ENCODE peak calls at places on chromosomes 4 and X, in nine cellular contexts. M is HL-60, G is A549, Y is HepG2, H is K562, C is SK-N-SH, A is GM12878, Z is HCT116, D is Panc1. Q is an unnamed sample.

GRCh38 chr4:124712417-124713212 is at the start of gene ANKRD50:
- DNase-seq in Y (peak; percentile 74), Z (peak; percentile 81), M (peak; percentile 67), C (peak; percentile 93), H (peak; percentile 88), G (peak; percentile 90), A (no peak), D (no peak), Q (peak; percentile 92)

GRCh38 chr4:134470544-134470943 is 269.0 kb upstream of the PABPC4L start:
- DNase-seq in C (no peak), Z (no peak), G (no peak), M (peak; percentile 8), A (no peak), D (no peak), Y (peak; percentile 16), H (no peak), Q (peak; percentile 59)

GRCh38 chrX:44874481-44875184 is 1.6 kb downstream of the KDM6A start:
- DNase-seq in G (peak; percentile 50), M (peak; percentile 46), Z (no peak), H (peak; percentile 46), A (no peak), D (no peak), C (peak; percentile 77), Y (no peak), Q (peak; percentile 39)

GRCh38 chrX:49291615-49292337 is 11.7 kb upstream of the GAGE10 start:
- DNase-seq in G (peak; percentile 72), A (no peak), C (peak; percentile 60), D (peak; percentile 28), M (peak; percentile 55), Y (peak; percentile 12), Z (peak; percentile 51), H (peak; percentile 58), Q (peak; percentile 81)

GRCh38 chrX:56783450-56783831 is 54.4 kb downstream of the NBDY start:
- DNase-seq in G (no peak), C (peak; percentile 42), M (peak; percentile 73), Y (no peak), D (no peak), A (peak; percentile 91), Z (no peak), H (no peak), Q (peak; percentile 8)

GRCh38 chr4:61359301-61359700 is 159.2 kb downstream of the ADGRL3 start:
- DNase-seq in C (no peak), D (no peak), H (no peak), M (no peak), G (no peak), Y (no peak), A (no peak), Z (no peak), Q (peak; percentile 48)

GRCh38 chrX:97898798-97899197 is 1015.1 kb downstream of the RPA4 start:
- DNase-seq in G (no peak), Z (no peak), M (no peak), A (no peak), Y (no peak), H (no peak), D (no peak), C (no peak), Q (no peak)

GRCh38 chrX:123859409-123859827 is 435 bp upstream of the XIAP start:
- DNase-seq in A (peak; percentile 21), D (no peak), H (no peak), M (no peak), Y (no peak), C (peak; percentile 36), G (no peak), Z (no peak), Q (peak; percentile 86)

GRCh38 chr4:6267573-6267972 is 2.1 kb upstream of the WFS1 start:
- DNase-seq in M (peak; percentile 39), Z (no peak), A (no peak), G (no peak), D (no peak), H (no peak), Y (peak; percentile 45), C (no peak), Q (no peak)

GRCh38 chrX:23610491-23610890 is 56.8 kb upstream of the PRDX4 start:
- DNase-seq in G (no peak), H (no peak), M (no peak), A (no peak), Y (no peak), C (no peak), Z (no peak), D (no peak), Q (no peak)
- TF ChIP-seq REST in G (no peak), H (no peak), M (no peak), A (no peak), Y (no peak), C (no peak), Z (no peak), D (no peak), Q (no peak)

GRCh38 chrX:131072871-131073571 is 14.9 kb downstream of the ARHGAP36 start:
- DNase-seq in Y (no peak), A (no peak), C (no peak), Z (no peak), G (no peak), M (no peak), D (no peak), H (no peak), Q (peak; percentile 49)

GRCh38 chrX:131067846-131068745 is 9.9 kb downstream of the ARHGAP36 start:
- DNase-seq in M (no peak), G (no peak), D (no peak), Y (no peak), C (peak; percentile 51), Z (no peak), A (no peak), H (no peak), Q (peak; percentile 53)

GRCh38 chrX:131067216-131067615 is 9.1 kb downstream of the ARHGAP36 start:
- DNase-seq in Z (no peak), A (no peak), G (no peak), M (no peak), H (no peak), C (no peak), Y (no peak), D (no peak), Q (peak; percentile 56)

GRCh38 chrX:131066237-131066636 is 8.1 kb downstream of the ARHGAP36 start:
- DNase-seq in H (no peak), D (no peak), Z (no peak), C (no peak), Y (no peak), G (no peak), M (no peak), A (no peak), Q (no peak)

DNA sequence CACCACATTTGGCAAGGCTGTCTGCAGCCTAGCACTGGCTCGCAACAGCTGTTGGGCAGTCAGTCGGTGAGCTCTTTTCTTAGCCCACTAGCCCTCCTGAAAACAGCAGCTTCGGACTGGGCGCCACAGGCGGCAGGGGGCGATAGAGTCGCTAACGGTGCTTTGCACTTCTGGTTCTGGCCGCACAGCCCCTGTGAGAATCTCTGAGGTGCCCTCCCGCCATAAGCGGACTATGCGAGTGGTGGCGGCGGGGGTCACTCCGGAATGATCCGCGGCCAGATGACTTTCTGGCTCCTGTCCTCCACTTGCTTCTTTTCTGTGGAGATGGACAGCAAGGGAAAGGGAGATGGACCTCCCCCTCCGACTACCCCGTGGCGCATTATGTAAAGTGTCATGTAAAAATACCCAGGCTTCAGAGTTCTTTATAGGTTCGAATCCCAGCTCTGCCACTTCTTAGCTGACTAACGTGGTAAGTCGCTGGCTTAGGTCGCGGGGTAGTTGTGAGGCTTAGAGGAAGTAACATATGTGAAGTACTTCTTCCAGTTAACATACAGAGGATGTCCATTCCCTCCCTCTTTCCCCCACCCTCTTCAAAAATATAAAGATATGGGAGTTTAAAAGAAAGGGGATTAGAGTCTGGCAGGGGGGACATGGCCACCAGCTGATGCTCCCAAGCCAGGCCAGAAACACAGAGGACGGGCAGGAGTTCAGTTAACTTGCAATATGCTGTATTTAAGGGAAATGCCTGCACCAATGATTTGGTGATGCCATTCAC is 11.0 kb downstream of the ARHGAP36 start:
- DNase-seq in Y (peak; percentile 10), C (peak; percentile 82), Z (peak; percentile 19), D (no peak), M (peak; percentile 8), A (no peak), H (peak; percentile 51), G (peak; percentile 86), Q (peak; percentile 84)
- TF ChIP-seq REST in Y (no peak), C (no peak), Z (no peak), D (no peak), M (no peak), A (no peak), H (no peak), G (no peak), Q (no peak)

DNA sequence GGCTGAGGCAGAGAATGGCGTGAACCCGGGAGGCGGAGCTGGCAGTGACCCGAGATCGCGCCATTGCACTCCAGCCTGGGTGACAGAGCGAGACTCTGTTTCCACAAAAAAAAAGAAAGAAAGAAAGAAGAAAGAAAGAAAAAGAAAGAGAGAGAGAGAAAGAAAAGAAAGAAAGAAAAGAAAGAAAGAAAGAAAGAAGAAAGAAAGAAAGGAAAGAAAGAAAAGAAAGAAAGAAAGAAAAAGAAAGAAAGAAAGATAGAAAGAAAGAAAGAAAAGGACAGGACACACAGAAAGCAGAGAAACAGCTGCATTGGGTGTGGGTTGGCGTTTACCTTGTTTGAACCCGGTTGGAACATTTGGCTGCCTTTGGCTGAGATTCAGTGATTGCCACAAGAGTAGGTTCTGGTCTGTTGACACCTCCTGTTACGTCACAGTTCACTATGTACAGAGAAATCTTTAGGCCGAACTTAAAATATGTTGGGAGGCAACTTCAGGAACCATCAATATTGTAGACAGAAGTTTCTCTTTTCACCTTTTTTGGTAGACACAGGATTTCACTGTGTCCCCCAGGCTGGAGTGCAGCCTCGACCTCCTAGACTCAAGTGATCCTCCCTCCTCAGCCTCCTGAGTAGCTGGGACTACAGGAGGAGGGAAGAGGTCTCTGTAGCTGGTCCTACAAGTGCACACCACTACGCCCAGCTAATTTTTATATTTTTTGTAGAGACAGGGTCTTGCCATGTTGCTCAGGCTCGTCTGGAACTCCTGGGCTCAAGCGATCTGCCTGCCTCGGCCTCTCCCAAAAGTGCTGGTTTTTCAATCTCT is 16.3 kb upstream of the PLCXD1 start:
- DNase-seq in H (no peak), C (no peak), Z (no peak), Y (peak; percentile 71), M (peak; percentile 62), A (no peak), G (peak; percentile 75), D (no peak), Q (no peak)
- TF ChIP-seq REST in H (no peak), C (no peak), Z (no peak), Y (no peak), M (no peak), A (no peak), G (no peak), D (no peak), Q (no peak)

GRCh38 chr4:142144813-142145212 is 508.4 kb downstream of the IL15 start:
- DNase-seq in D (no peak), A (no peak), Y (no peak), C (no peak), Z (no peak), M (no peak), H (no peak), G (no peak), Q (no peak)

GRCh38 chr4:142142403-142142802 is 506.0 kb downstream of the IL15 start:
- DNase-seq in H (no peak), Y (no peak), A (no peak), C (no peak), M (no peak), D (no peak), Z (no peak), G (no peak), Q (no peak)

DNA sequence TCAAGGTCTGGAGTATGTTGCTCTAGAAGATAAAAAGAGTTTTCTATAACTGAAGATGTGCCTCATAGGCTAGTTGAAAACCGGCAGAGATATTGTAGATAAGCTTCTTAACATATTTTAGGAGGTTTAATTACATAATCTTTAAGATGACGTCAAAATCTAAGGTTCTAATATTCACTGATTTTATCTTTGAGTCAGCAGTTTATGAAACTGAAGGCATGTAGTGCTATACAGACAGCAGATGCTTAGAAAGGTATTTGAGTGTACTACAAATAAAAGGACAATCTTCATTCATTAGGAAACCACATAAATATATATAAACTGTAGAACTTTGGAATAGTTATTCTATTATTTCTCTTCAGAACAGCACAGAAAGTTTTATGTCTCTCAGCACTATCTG is 504.8 kb downstream of the IL15 start:
- DNase-seq in C (no peak), D (no peak), A (no peak), Z (no peak), M (no peak), Y (no peak), G (no peak), H (no peak), Q (no peak)
- TF ChIP-seq REST in C (no peak), D (no peak), A (no peak), Z (no peak), M (no peak), Y (no peak), G (no peak), H (no peak), Q (no peak)

Q was measured in GM23338.